ENCODE peak calls at places on chromosomes 11 and 22, in eight cellular contexts. J, N, A, E, Q, Y, V and H are unnamed samples.

GRCh38 chr11:96228472-96228871 is 114.5 kb downstream of the MAML2 start:
- DNase-seq in J (peak), N (peak), A (peak), E (peak), Q (no peak), Y (no peak), V (peak), H (no peak)

GRCh38 chr22:48882636-48883200 is 945.0 kb downstream of the BRD1 start:
- DNase-seq in J (no peak), N (peak), A (no peak), E (no peak), Q (no peak), Y (no peak), V (no peak), H (no peak)

GRCh38 chr22:48742556-48743343 is 1084.9 kb downstream of the BRD1 start:
- DNase-seq in J (no peak), N (peak), A (no peak), E (no peak), Q (peak), Y (no peak), V (peak), H (no peak)

GRCh38 chr11:86486261-86487030 is 111.8 kb downstream of the CCDC81 start:
- DNase-seq in J (no peak), N (peak), A (no peak), E (no peak), Q (no peak), Y (no peak), V (no peak), H (no peak)

GRCh38 chr11:118088531-118088930 is 1.8 kb upstream of the SMIM35 start:
- DNase-seq in J (no peak), N (peak), A (peak), E (no peak), Q (no peak), Y (no peak), V (peak), H (no peak)

GRCh38 chr22:27844656-27845602 is 43.4 kb upstream of the MN1 start:
- DNase-seq in J (no peak), N (peak), A (no peak), E (no peak), Q (peak), Y (no peak), V (no peak), H (no peak)

GRCh38 chr11:3161309-3161708 is 3.8 kb downstream of the OSBPL5 start:
- DNase-seq in J (no peak), N (no peak), A (peak), E (no peak), Q (no peak), Y (no peak), V (no peak), H (no peak)

GRCh38 chr11:122032317-122032716 is 83.7 kb downstream of the BLID start:
- DNase-seq in J (no peak), N (no peak), A (no peak), E (no peak), Q (no peak), Y (no peak), V (no peak), H (no peak)

GRCh38 chr11:86314636-86315035 is 12.6 kb downstream of the HIKESHI start:
- DNase-seq in J (no peak), N (no peak), A (no peak), E (no peak), Q (no peak), Y (no peak), V (no peak), H (no peak)

GRCh38 chr11:81104051-81104450 is 1629.6 kb downstream of the FAM181B start:
- DNase-seq in J (no peak), N (no peak), A (no peak), E (no peak), Q (no peak), Y (no peak), V (no peak), H (no peak)

GRCh38 chr11:14300661-14301304 is 58.2 kb downstream of the RRAS2 start:
- DNase-seq in J (peak), N (peak), A (peak), E (peak), Q (no peak), Y (no peak), V (peak), H (no peak)
- TF ChIP-seq POLR2AphosphoS5 in J (peak), N (no peak), A (no peak), E (no peak), Q (no peak), Y (no peak), V (no peak), H (no peak)

GRCh38 chr11:64186205-64187165 is 514 bp downstream of the STIP1 start:
- DNase-seq in J (peak), N (no peak), A (peak), E (no peak), Q (no peak), Y (no peak), V (no peak), H (no peak)
- TF ChIP-seq POLR2A in J (no peak), N (no peak), A (no peak), E (no peak), Q (peak), Y (peak), V (no peak), H (no peak)

GRCh38 chr11:643366-643765 is 6.3 kb downstream of the DRD4 start:
- DNase-seq in J (no peak), N (no peak), A (no peak), E (no peak), Q (no peak), Y (no peak), V (no peak), H (no peak)

GRCh38 chr11:643849-644738 is 7.0 kb downstream of the DRD4 start:
- DNase-seq in J (no peak), N (no peak), A (no peak), E (no peak), Q (no peak), Y (no peak), V (no peak), H (no peak)

GRCh38 chr11:641806-642370 is 4.8 kb downstream of the DRD4 start:
- DNase-seq in J (no peak), N (no peak), A (no peak), E (no peak), Q (no peak), Y (no peak), V (no peak), H (no peak)

GRCh38 chr11:646214-646613 is 9.1 kb downstream of the DRD4 start:
- DNase-seq in J (no peak), N (no peak), A (no peak), E (no peak), Q (no peak), Y (no peak), V (no peak), H (no peak)

DNA sequence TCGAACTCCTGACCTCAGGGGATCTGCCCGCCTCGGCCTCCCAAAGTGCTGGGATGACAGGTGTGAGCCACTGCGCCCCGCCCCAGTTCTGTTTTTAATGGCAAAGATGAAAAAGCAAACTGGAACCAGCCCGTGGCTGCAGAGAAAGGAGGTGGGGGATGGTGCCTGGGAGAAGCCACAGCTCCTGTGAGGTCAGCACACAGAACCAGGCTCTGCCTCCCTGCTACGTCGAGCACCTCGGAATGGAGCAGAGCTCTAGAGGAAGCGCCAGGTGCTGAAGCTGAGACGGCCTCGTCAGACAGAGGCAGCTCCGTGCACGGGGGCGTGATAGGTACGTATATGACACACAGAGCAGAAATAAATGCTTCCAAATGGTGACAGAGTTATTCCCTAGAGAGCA is 8.5 kb downstream of the DRD4 start:
- DNase-seq in J (no peak), N (no peak), A (no peak), E (no peak), Q (no peak), Y (no peak), V (no peak), H (no peak)
- H3K27ac ChIP-seq in J (no peak), N (no peak), A (no peak), E (no peak), Q (no peak), Y (peak), V (no peak), H (no peak)

DNA sequence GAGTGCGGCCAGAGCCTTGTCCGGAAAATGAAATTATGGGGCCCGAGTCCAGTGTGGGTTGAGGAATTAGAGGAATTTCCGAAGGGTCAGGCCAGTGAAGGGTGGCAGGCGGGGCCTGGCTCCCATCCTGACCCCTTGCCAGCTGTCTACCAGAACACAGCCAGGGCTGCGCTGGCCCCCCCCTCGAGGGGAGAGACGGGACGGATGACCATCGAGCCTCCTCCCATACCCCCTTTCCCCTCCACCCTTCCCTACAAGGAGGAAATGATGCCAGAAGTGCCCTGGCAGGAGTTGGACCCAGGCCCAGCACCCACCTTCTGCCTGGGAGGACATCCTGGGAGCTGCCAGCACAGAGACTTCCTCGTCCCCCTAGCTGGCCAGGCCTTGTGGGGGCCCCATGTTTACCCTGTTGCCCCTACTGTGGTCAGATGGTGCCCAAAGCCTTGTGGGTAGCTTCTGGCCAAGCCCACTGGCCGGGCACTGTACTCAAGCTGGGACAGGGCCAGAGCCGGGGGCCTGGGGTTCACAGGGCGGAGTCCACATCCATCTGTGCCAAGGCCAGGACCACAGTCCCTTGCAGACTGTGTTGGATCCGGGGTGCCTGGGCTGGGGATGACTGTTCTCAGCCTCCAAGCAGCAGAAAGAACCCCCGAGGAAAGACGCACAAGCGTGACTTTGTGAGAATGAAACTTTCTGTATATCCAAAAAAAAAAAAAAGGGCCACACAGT is 20.8 kb downstream of the ARVCF start:
- DNase-seq in J (no peak), N (no peak), A (no peak), E (no peak), Q (no peak), Y (no peak), V (no peak), H (no peak)
- TF ChIP-seq POLR2AphosphoS5 in J (no peak), N (peak), A (no peak), E (no peak), Q (no peak), Y (no peak), V (no peak), H (no peak)

GRCh38 chr11:99489561-99489960 is 468.8 kb downstream of the CNTN5 start:
- DNase-seq in J (no peak), N (no peak), A (no peak), E (no peak), Q (no peak), Y (no peak), V (no peak), H (no peak)
- TF ChIP-seq POLR2A in J (no peak), N (no peak), A (no peak), E (no peak), Q (no peak), Y (no peak), V (no peak), H (no peak)

GRCh38 chr11:764322-765024 is 12.8 kb downstream of the GATD1 start:
- DNase-seq in J (no peak), N (no peak), A (no peak), E (no peak), Q (no peak), Y (no peak), V (no peak), H (no peak)
- H3K27ac ChIP-seq in J (no peak), N (no peak), A (no peak), E (peak), Q (peak), Y (no peak), V (no peak), H (no peak)

DNA sequence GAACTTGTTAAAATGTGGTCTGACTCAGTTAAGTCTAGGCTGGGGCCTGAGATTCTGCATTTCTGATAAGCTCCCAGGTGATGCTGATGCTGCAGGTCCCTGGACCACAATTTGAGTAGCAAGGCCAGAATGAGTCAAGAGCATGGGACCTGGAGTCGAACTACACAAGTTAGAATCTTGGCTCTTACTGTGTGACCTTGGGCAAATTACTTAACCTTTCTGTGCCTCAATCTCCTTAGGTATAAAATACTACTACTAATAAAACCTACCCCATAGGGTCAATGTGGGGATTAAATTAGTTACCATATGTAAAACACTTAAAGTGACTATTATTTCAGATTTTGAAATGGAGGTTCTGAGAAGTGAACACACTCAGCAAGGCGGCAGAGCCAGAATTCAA is 34.3 kb downstream of the GDPD5 start:
- DNase-seq in J (no peak), N (no peak), A (no peak), E (no peak), Q (no peak), Y (no peak), V (no peak), H (no peak)
- TF ChIP-seq POLR2AphosphoS5 in J (no peak), N (no peak), A (no peak), E (no peak), Q (no peak), Y (no peak), V (no peak), H (no peak)